ENCODE peak calls at places on chromosomes 4 and X, in seven cellular contexts. One of them, this sample, is unnamed. For H3K9me3, the result is how much of the 10 kb centered on the place peaks cover.

GRCh38 chr4:121370729-121371325 is 10.0 kb downstream of the QRFPR start:
- DNase-seq in Peyer's patch: no peak
- DNase-seq in left ventricle myocardium inferior: peak
- DNase-seq in HCT116: peak
- DNase-seq in breast epithelium: no peak
- DNase-seq in CD4-positive, CD25-positive, alpha-beta regulatory T cell: peak
- DNase-seq in sigmoid colon: no peak
- DNase-seq in this sample: peak

GRCh38 chr4:87337361-87337760 is 14.7 kb upstream of the HSD17B13 start:
- DNase-seq in Peyer's patch: no peak
- DNase-seq in left ventricle myocardium inferior: no peak
- DNase-seq in HCT116: no peak
- DNase-seq in breast epithelium: no peak
- DNase-seq in CD4-positive, CD25-positive, alpha-beta regulatory T cell: no peak
- DNase-seq in sigmoid colon: no peak
- DNase-seq in this sample: no peak

GRCh38 chr4:74085669-74086068 is 13.3 kb downstream of the CXCL2 start:
- DNase-seq in Peyer's patch: no peak
- DNase-seq in left ventricle myocardium inferior: no peak
- DNase-seq in HCT116: no peak
- DNase-seq in breast epithelium: no peak
- DNase-seq in CD4-positive, CD25-positive, alpha-beta regulatory T cell: no peak
- DNase-seq in sigmoid colon: no peak
- DNase-seq in this sample: no peak

GRCh38 chrX:11272863-11273262 is 20.4 kb upstream of the AMELX start:
- DNase-seq in Peyer's patch: no peak
- DNase-seq in left ventricle myocardium inferior: no peak
- DNase-seq in HCT116: no peak
- DNase-seq in breast epithelium: no peak
- DNase-seq in CD4-positive, CD25-positive, alpha-beta regulatory T cell: no peak
- DNase-seq in sigmoid colon: no peak
- DNase-seq in this sample: no peak

GRCh38 chr4:48081196-48081595 is 52.9 kb downstream of the TXK start:
- DNase-seq in Peyer's patch: no peak
- DNase-seq in left ventricle myocardium inferior: no peak
- DNase-seq in HCT116: no peak
- DNase-seq in breast epithelium: no peak
- DNase-seq in CD4-positive, CD25-positive, alpha-beta regulatory T cell: no peak
- DNase-seq in sigmoid colon: no peak
- DNase-seq in this sample: no peak

GRCh38 chr4:52861879-52862604 is at the start of gene RASL11B:
- DNase-seq in Peyer's patch: peak
- DNase-seq in left ventricle myocardium inferior: peak
- DNase-seq in HCT116: peak
- DNase-seq in breast epithelium: peak
- DNase-seq in CD4-positive, CD25-positive, alpha-beta regulatory T cell: peak
- DNase-seq in sigmoid colon: peak
- DNase-seq in this sample: peak

GRCh38 chr4:76302856-76303438 is 3.6 kb upstream of the STBD1 start:
- DNase-seq in Peyer's patch: no peak
- DNase-seq in left ventricle myocardium inferior: no peak
- DNase-seq in HCT116: no peak
- DNase-seq in breast epithelium: no peak
- DNase-seq in CD4-positive, CD25-positive, alpha-beta regulatory T cell: no peak
- DNase-seq in sigmoid colon: no peak
- DNase-seq in this sample: no peak

GRCh38 chrX:40947276-40947675 is 138.0 kb upstream of the USP9X start:
- DNase-seq in Peyer's patch: no peak
- DNase-seq in left ventricle myocardium inferior: no peak
- DNase-seq in HCT116: no peak
- DNase-seq in breast epithelium: peak
- DNase-seq in CD4-positive, CD25-positive, alpha-beta regulatory T cell: no peak
- DNase-seq in sigmoid colon: no peak
- DNase-seq in this sample: no peak

GRCh38 chr4:152156448-152156847 is 379.4 kb downstream of the FBXW7 start:
- DNase-seq in Peyer's patch: no peak
- DNase-seq in left ventricle myocardium inferior: peak
- DNase-seq in HCT116: no peak
- DNase-seq in breast epithelium: no peak
- DNase-seq in CD4-positive, CD25-positive, alpha-beta regulatory T cell: no peak
- DNase-seq in sigmoid colon: no peak
- DNase-seq in this sample: no peak

GRCh38 chrX:153966841-153967535 is 4.6 kb downstream of the HCFC1 start:
- DNase-seq in Peyer's patch: no peak
- DNase-seq in left ventricle myocardium inferior: no peak
- DNase-seq in HCT116: no peak
- DNase-seq in breast epithelium: no peak
- DNase-seq in CD4-positive, CD25-positive, alpha-beta regulatory T cell: no peak
- DNase-seq in sigmoid colon: peak
- DNase-seq in this sample: no peak

GRCh38 chr4:26791346-26791745 is 69.3 kb upstream of the STIM2 start:
- DNase-seq in Peyer's patch: no peak
- DNase-seq in left ventricle myocardium inferior: no peak
- DNase-seq in HCT116: no peak
- DNase-seq in breast epithelium: no peak
- DNase-seq in CD4-positive, CD25-positive, alpha-beta regulatory T cell: no peak
- DNase-seq in sigmoid colon: no peak
- DNase-seq in this sample: no peak

GRCh38 chr4:82776925-82777542 is 21.6 kb downstream of the SCD5 start:
- DNase-seq in Peyer's patch: no peak
- DNase-seq in left ventricle myocardium inferior: no peak
- DNase-seq in HCT116: no peak
- DNase-seq in breast epithelium: no peak
- DNase-seq in CD4-positive, CD25-positive, alpha-beta regulatory T cell: no peak
- DNase-seq in sigmoid colon: no peak
- DNase-seq in this sample: no peak

GRCh38 chrX:109934434-109934833 is 68.5 kb upstream of the TMEM164 start:
- DNase-seq in Peyer's patch: no peak
- DNase-seq in left ventricle myocardium inferior: no peak
- DNase-seq in HCT116: no peak
- DNase-seq in breast epithelium: no peak
- DNase-seq in CD4-positive, CD25-positive, alpha-beta regulatory T cell: no peak
- DNase-seq in sigmoid colon: no peak
- DNase-seq in this sample: no peak

GRCh38 chr4:11120435-11120834 is 308.3 kb downstream of the HS3ST1 start:
- DNase-seq in Peyer's patch: no peak
- DNase-seq in left ventricle myocardium inferior: no peak
- DNase-seq in HCT116: no peak
- DNase-seq in breast epithelium: no peak
- DNase-seq in CD4-positive, CD25-positive, alpha-beta regulatory T cell: no peak
- DNase-seq in sigmoid colon: no peak
- DNase-seq in this sample: no peak

GRCh38 chrX:48683411-48683982 is at the start of gene WAS:
- DNase-seq in Peyer's patch: peak
- DNase-seq in left ventricle myocardium inferior: no peak
- DNase-seq in HCT116: no peak
- DNase-seq in breast epithelium: no peak
- DNase-seq in CD4-positive, CD25-positive, alpha-beta regulatory T cell: peak
- DNase-seq in sigmoid colon: no peak
- DNase-seq in this sample: no peak

GRCh38 chr4:7573692-7574091 is 139.0 kb upstream of the PSAPL1 start:
- DNase-seq in Peyer's patch: no peak
- DNase-seq in left ventricle myocardium inferior: no peak
- DNase-seq in HCT116: no peak
- DNase-seq in breast epithelium: no peak
- DNase-seq in CD4-positive, CD25-positive, alpha-beta regulatory T cell: no peak
- DNase-seq in sigmoid colon: no peak
- DNase-seq in this sample: no peak
- H3K9me3 ChIP-seq in Peyer's patch: under half
- H3K9me3 ChIP-seq in left ventricle myocardium inferior: under half
- H3K9me3 ChIP-seq in HCT116: under half
- H3K9me3 ChIP-seq in breast epithelium: under half
- H3K9me3 ChIP-seq in CD4-positive, CD25-positive, alpha-beta regulatory T cell: under half
- H3K9me3 ChIP-seq in sigmoid colon: under half
- H3K9me3 ChIP-seq in this sample: under half

GRCh38 chrX:2348225-2348624 is 152.6 kb downstream of the DHRSX start:
- DNase-seq in Peyer's patch: no peak
- DNase-seq in left ventricle myocardium inferior: no peak
- DNase-seq in HCT116: no peak
- DNase-seq in breast epithelium: no peak
- DNase-seq in CD4-positive, CD25-positive, alpha-beta regulatory T cell: no peak
- DNase-seq in sigmoid colon: no peak
- DNase-seq in this sample: no peak
- H3K9me3 ChIP-seq in Peyer's patch: under half
- H3K9me3 ChIP-seq in left ventricle myocardium inferior: under half
- H3K9me3 ChIP-seq in HCT116: under half
- H3K9me3 ChIP-seq in breast epithelium: under half
- H3K9me3 ChIP-seq in CD4-positive, CD25-positive, alpha-beta regulatory T cell: under half
- H3K9me3 ChIP-seq in sigmoid colon: under half
- H3K9me3 ChIP-seq in this sample: under half

GRCh38 chrX:144790148-144790547 is 457.2 kb upstream of the SPANXN1 start:
- DNase-seq in Peyer's patch: no peak
- DNase-seq in left ventricle myocardium inferior: no peak
- DNase-seq in HCT116: no peak
- DNase-seq in breast epithelium: no peak
- DNase-seq in CD4-positive, CD25-positive, alpha-beta regulatory T cell: no peak
- DNase-seq in sigmoid colon: no peak
- DNase-seq in this sample: no peak

DNA sequence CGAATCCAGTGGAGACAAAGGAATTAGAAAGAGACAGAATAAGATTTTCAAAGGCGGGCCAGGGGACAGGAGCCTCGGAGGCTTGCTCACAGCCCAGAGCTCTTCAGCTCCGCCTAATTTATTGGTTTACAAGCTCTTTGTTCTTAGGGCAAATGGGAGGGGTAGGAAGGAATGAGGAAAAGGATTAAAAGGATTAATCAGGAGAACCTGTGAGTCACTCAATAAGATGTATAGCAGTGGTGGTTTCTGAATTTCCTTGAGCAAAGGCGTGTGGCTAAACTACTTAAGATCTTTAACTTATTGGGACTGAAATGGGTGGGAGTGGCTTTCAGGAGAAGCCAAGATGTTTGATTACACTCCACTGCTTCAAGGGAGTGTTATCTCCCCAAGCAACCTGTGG is 456.0 kb upstream of the SPANXN1 start:
- DNase-seq in Peyer's patch: no peak
- DNase-seq in left ventricle myocardium inferior: no peak
- DNase-seq in HCT116: no peak
- DNase-seq in breast epithelium: no peak
- DNase-seq in CD4-positive, CD25-positive, alpha-beta regulatory T cell: no peak
- DNase-seq in sigmoid colon: no peak
- DNase-seq in this sample: no peak
- H3K9me3 ChIP-seq in Peyer's patch: under half
- H3K9me3 ChIP-seq in left ventricle myocardium inferior: under half
- H3K9me3 ChIP-seq in HCT116: under half
- H3K9me3 ChIP-seq in breast epithelium: under half
- H3K9me3 ChIP-seq in CD4-positive, CD25-positive, alpha-beta regulatory T cell: under half
- H3K9me3 ChIP-seq in sigmoid colon: under half
- H3K9me3 ChIP-seq in this sample: under half

GRCh38 chr4:105455182-105455581 is 18.7 kb downstream of the PPA2 start:
- DNase-seq in Peyer's patch: no peak
- DNase-seq in left ventricle myocardium inferior: no peak
- DNase-seq in HCT116: no peak
- DNase-seq in breast epithelium: no peak
- DNase-seq in CD4-positive, CD25-positive, alpha-beta regulatory T cell: no peak
- DNase-seq in sigmoid colon: no peak
- DNase-seq in this sample: no peak
- H3K9me3 ChIP-seq in Peyer's patch: under half
- H3K9me3 ChIP-seq in left ventricle myocardium inferior: under half
- H3K9me3 ChIP-seq in HCT116: under half
- H3K9me3 ChIP-seq in breast epithelium: under half
- H3K9me3 ChIP-seq in CD4-positive, CD25-positive, alpha-beta regulatory T cell: under half
- H3K9me3 ChIP-seq in sigmoid colon: under half
- H3K9me3 ChIP-seq in this sample: under half

DNA sequence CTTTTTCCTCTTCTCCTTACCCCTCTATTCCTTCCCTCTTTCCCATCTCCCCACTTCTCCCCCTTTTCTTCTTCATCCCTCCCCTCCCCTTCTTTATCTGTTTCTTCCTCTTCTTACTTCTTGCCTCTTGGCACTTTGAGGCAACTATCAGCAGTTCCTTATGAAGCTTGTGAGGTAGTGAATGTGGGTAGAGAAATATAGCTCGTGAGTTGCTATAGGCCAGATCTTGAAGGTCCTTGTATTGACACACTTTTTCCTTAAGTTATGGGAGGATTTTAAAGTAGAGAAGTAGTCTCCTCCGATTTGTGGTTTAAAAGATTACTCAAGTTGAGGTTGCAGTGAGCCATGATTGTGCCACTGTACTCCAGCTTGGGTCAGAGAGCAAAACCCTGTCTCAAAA is 3.4 kb upstream of the RRAGB start:
- DNase-seq in Peyer's patch: no peak
- DNase-seq in left ventricle myocardium inferior: no peak
- DNase-seq in HCT116: no peak
- DNase-seq in breast epithelium: no peak
- DNase-seq in CD4-positive, CD25-positive, alpha-beta regulatory T cell: no peak
- DNase-seq in sigmoid colon: no peak
- DNase-seq in this sample: no peak
- H3K9me3 ChIP-seq in Peyer's patch: under half
- H3K9me3 ChIP-seq in left ventricle myocardium inferior: under half
- H3K9me3 ChIP-seq in HCT116: under half
- H3K9me3 ChIP-seq in breast epithelium: under half
- H3K9me3 ChIP-seq in CD4-positive, CD25-positive, alpha-beta regulatory T cell: under half
- H3K9me3 ChIP-seq in sigmoid colon: under half
- H3K9me3 ChIP-seq in this sample: under half

GRCh38 chrX:115929480-115929879 is 241.1 kb upstream of the AGTR2 start:
- DNase-seq in Peyer's patch: no peak
- DNase-seq in left ventricle myocardium inferior: no peak
- DNase-seq in HCT116: no peak
- DNase-seq in breast epithelium: no peak
- DNase-seq in CD4-positive, CD25-positive, alpha-beta regulatory T cell: no peak
- DNase-seq in sigmoid colon: no peak
- DNase-seq in this sample: no peak
- H3K9me3 ChIP-seq in Peyer's patch: under half
- H3K9me3 ChIP-seq in left ventricle myocardium inferior: half or more
- H3K9me3 ChIP-seq in HCT116: under half
- H3K9me3 ChIP-seq in breast epithelium: under half
- H3K9me3 ChIP-seq in CD4-positive, CD25-positive, alpha-beta regulatory T cell: under half
- H3K9me3 ChIP-seq in sigmoid colon: under half
- H3K9me3 ChIP-seq in this sample: under half